ENCODE peak calls at places on chromosome 7, in four cellular contexts. One of them, this sample, is unnamed.
A peak's percentile ranks its signal among the peaks of the same experiment; 100 is the strongest.

GRCh38 chr7:151792671-151793070 is 84.2 kb downstream of the PRKAG2 start:
- DNase-seq in sigmoid colon: no peak
- DNase-seq in Kasumi-1: no peak
- DNase-seq in HL-60: no peak
- DNase-seq in this sample: no peak

GRCh38 chr7:142880886-142881505 is 4.5 kb downstream of the TRPV6 start:
- DNase-seq in Kasumi-1: peak; percentile 25
- DNase-seq in sigmoid colon: no peak
- DNase-seq in HL-60: peak; percentile 34
- DNase-seq in this sample: peak; percentile 31

GRCh38 chr7:66050990-66051424 is 24.6 kb upstream of the ASL start:
- DNase-seq in HL-60: no peak
- DNase-seq in Kasumi-1: no peak
- DNase-seq in sigmoid colon: no peak
- DNase-seq in this sample: peak; percentile 89

GRCh38 chr7:70923086-70923845 is 208.7 kb upstream of the GALNT17 start:
- DNase-seq in HL-60: peak; percentile 69
- DNase-seq in sigmoid colon: no peak
- DNase-seq in Kasumi-1: no peak
- DNase-seq in this sample: no peak

GRCh38 chr7:107125475-107125874 is 43.3 kb upstream of the HBP1 start:
- DNase-seq in sigmoid colon: no peak
- DNase-seq in Kasumi-1: no peak
- DNase-seq in HL-60: no peak
- DNase-seq in this sample: no peak

GRCh38 chr7:97971120-97971989 is 18.6 kb downstream of the OCM2 start:
- DNase-seq in HL-60: peak; percentile 44
- DNase-seq in Kasumi-1: peak; percentile 12
- DNase-seq in sigmoid colon: no peak
- DNase-seq in this sample: peak; percentile 31

GRCh38 chr7:116630932-116631449 is 41.0 kb upstream of the MET start:
- DNase-seq in sigmoid colon: peak; percentile 78
- DNase-seq in HL-60: no peak
- DNase-seq in Kasumi-1: no peak
- DNase-seq in this sample: peak; percentile 74

GRCh38 chr7:149723795-149724495 is 49.4 kb downstream of the ZNF467 start:
- DNase-seq in HL-60: no peak
- DNase-seq in Kasumi-1: no peak
- DNase-seq in sigmoid colon: peak; percentile 34
- DNase-seq in this sample: no peak

GRCh38 chr7:130135208-130136205 is 65.2 kb downstream of the KLHDC10 start:
- DNase-seq in Kasumi-1: no peak
- DNase-seq in sigmoid colon: no peak
- DNase-seq in HL-60: no peak
- DNase-seq in this sample: no peak

This sample was measured in astrocyte of the hippocampus.